ENCODE peak calls at places on chromosomes 13 and 19, in ten cellular contexts. J is thoracic aorta, M is tibial artery, P is cardiac muscle cell, V is fibroblast of the aortic adventitia, Y is fibroblast of lung, I is bronchial epithelial cell, C is breast epithelium, K is H9, G is AG09309. O is an unnamed sample.

GRCh38 chr13:99178636-99179035 is 22.0 kb upstream of the UBAC2 start:
- DNase-seq in J (no peak), K (no peak), M (no peak), V (no peak), I (no peak), C (no peak), Y (peak; percentile 37), G (no peak), P (no peak), O (no peak)

GRCh38 chr19:3433313-3433712 is 47.0 kb downstream of the SMIM24 start:
- DNase-seq in J (no peak), Y (no peak), G (no peak), C (no peak), V (no peak), P (no peak), I (no peak), M (no peak), K (no peak), O (no peak)

GRCh38 chr13:40206241-40207109 is 460.0 kb downstream of the FOXO1 start:
- DNase-seq in C (no peak), G (no peak), Y (peak; percentile 47), V (peak; percentile 80), K (no peak), I (peak; percentile 100), J (no peak), M (no peak), P (no peak), O (no peak)

GRCh38 chr13:61685683-61686013 is 270.0 kb upstream of the PCDH20 start:
- DNase-seq in K (peak; percentile 63), I (peak; percentile 40), P (peak; percentile 61), C (no peak), M (no peak), G (no peak), V (no peak), Y (no peak), J (no peak), O (peak; percentile 16)

GRCh38 chr13:29905845-29906244 is 55.4 kb upstream of the UBL3 start:
- DNase-seq in Y (peak; percentile 55), G (no peak), V (peak; percentile 55), P (no peak), I (peak; percentile 76), M (peak; percentile 41), C (no peak), J (no peak), K (no peak), O (no peak)

GRCh38 chr13:89380101-89380500 is 1708.9 kb downstream of the SLITRK5 start:
- DNase-seq in J (no peak), I (peak; percentile 85), G (no peak), C (no peak), P (no peak), K (no peak), M (no peak), Y (no peak), V (no peak), O (no peak)

GRCh38 chr19:35348909-35349611 is 1.4 kb downstream of the FFAR1 start:
- DNase-seq in V (no peak), K (peak; percentile 37), M (no peak), G (no peak), J (no peak), I (no peak), P (no peak), Y (no peak), C (peak; percentile 20), O (no peak)

GRCh38 chr19:38247734-38248268 is 8.4 kb downstream of the PPP1R14A start:
- DNase-seq in V (peak; percentile 94), K (no peak), C (no peak), I (no peak), G (no peak), M (no peak), J (no peak), Y (no peak), P (no peak), O (no peak)

GRCh38 chr19:3176715-3177501 is 1.7 kb upstream of the S1PR4 start:
- DNase-seq in J (no peak), P (no peak), C (no peak), V (peak; percentile 54), M (no peak), I (peak; percentile 92), Y (peak; percentile 33), G (peak; percentile 37), K (peak; percentile 29), O (no peak)

GRCh38 chr13:46728777-46729176 is 68.2 kb downstream of the ESD start:
- DNase-seq in I (peak; percentile 14), C (no peak), G (no peak), M (no peak), J (no peak), K (no peak), P (no peak), Y (peak; percentile 5), V (no peak), O (no peak)

GRCh38 chr13:74770361-74770760 is 636.2 kb upstream of the KLF12 start:
- DNase-seq in V (peak; percentile 92), J (no peak), Y (peak; percentile 77), P (no peak), I (peak; percentile 76), C (no peak), K (no peak), M (no peak), G (peak; percentile 87), O (no peak)

GRCh38 chr13:90713436-90714133 is 633.9 kb upstream of the MIR17HG start:
- DNase-seq in I (no peak), V (no peak), M (no peak), Y (no peak), C (no peak), J (no peak), K (no peak), P (no peak), G (no peak), O (no peak)

GRCh38 chr13:108561152-108561551 is 68.3 kb upstream of the MYO16 start:
- DNase-seq in V (no peak), M (no peak), J (no peak), G (no peak), C (no peak), K (no peak), I (no peak), Y (no peak), P (no peak), O (no peak)

GRCh38 chr19:48090281-48090802 is 20.3 kb downstream of the PLA2G4C start:
- DNase-seq in K (no peak), M (no peak), C (peak; percentile 34), I (no peak), G (peak; percentile 65), Y (no peak), J (no peak), V (no peak), P (no peak), O (no peak)

GRCh38 chr19:29285187-29285687 is 72.3 kb upstream of the UQCRFS1 start:
- DNase-seq in G (no peak), V (no peak), J (no peak), P (no peak), C (no peak), Y (no peak), M (no peak), I (no peak), K (no peak), O (no peak)

GRCh38 chr19:29283366-29283765 is 70.4 kb upstream of the UQCRFS1 start:
- DNase-seq in C (no peak), K (no peak), M (no peak), V (no peak), I (no peak), Y (no peak), G (no peak), P (no peak), J (no peak), O (no peak)

GRCh38 chr19:29288276-29288675 is 75.3 kb upstream of the UQCRFS1 start:
- DNase-seq in M (no peak), K (no peak), V (no peak), G (no peak), C (no peak), Y (no peak), J (no peak), I (no peak), P (no peak), O (no peak)

GRCh38 chr19:29287061-29287460 is 74.1 kb upstream of the UQCRFS1 start:
- DNase-seq in G (no peak), K (no peak), C (no peak), P (no peak), I (no peak), V (no peak), Y (no peak), J (no peak), M (no peak), O (no peak)

GRCh38 chr19:29285878-29286277 is 72.9 kb upstream of the UQCRFS1 start:
- DNase-seq in K (peak; percentile 77), Y (no peak), P (peak; percentile 36), V (no peak), C (no peak), J (no peak), I (no peak), G (no peak), M (no peak), O (peak; percentile 53)
- TF ChIP-seq CTCF in K (peak; percentile 71), Y (no peak), P (peak; percentile 14), V (no peak), C (no peak), J (no peak), I (no peak), G (no peak), M (no peak), O (peak; percentile 63)

GRCh38 chr13:110651726-110652230 is 36.4 kb downstream of the NAXD start:
- DNase-seq in C (no peak), G (no peak), V (no peak), J (no peak), M (no peak), P (no peak), I (no peak), K (no peak), Y (no peak), O (no peak)
- TF ChIP-seq CTCF in C (no peak), G (no peak), V (no peak), J (no peak), M (no peak), P (no peak), I (no peak), K (no peak), Y (no peak), O (no peak)

GRCh38 chr13:78024996-78025395 is 106.4 kb upstream of the EDNRB start:
- DNase-seq in K (no peak), P (no peak), Y (peak; percentile 11), M (no peak), G (no peak), I (no peak), C (no peak), V (peak; percentile 59), J (no peak), O (no peak)
- TF ChIP-seq CTCF in K (no peak), P (no peak), Y (no peak), M (no peak), G (no peak), I (no peak), C (no peak), V (no peak), J (no peak), O (no peak)

DNA sequence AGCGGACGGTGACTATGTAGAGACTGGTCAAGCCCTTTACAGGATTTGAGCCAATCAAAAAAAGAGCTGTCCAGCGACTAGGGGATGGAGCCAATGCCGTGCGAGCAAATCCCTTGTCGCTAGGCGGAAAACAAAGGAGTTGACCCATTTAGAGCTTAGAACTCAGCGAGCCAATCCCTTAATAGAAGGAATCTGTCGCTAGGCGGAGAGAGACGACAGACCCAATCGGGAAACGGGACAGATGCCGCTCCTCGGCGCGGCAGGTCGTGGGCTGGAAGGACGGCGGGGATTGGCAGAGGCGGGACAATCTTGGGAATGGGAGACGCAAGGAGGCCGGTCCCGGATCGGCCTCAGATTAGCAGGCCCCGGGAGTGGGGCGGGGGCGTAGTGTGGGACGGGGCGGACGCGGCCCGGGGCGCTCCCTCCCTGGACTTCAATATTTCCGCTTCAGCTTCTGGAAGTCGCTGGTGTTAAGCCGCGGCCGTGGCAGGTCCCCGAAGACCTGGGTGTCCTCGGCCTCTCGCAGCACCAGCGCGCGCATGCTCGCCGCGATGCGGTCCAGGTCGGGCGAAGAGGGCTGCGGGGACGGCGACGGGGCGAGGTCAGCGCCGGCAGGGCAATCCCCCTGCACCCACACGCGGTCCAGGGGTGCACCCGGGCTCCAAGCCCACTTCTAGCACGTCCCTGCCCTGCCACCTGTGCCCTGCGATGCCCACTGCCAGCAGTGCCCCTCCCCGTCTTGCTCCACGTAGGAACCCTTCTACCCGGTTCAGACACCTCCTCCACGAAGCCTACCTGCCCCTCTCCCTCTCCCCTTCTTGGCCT is 2.3 kb upstream of the PNKP start:
- DNase-seq in Y (peak; percentile 100), P (peak; percentile 99), C (peak; percentile 97), V (peak; percentile 100), G (peak; percentile 100), K (peak; percentile 99), M (peak; percentile 96), J (peak; percentile 88), I (peak; percentile 100), O (peak; percentile 95)
- TF ChIP-seq CTCF in Y (no peak), P (peak; percentile 4), C (peak; percentile 64), V (peak; percentile 2), G (no peak), K (no peak), M (peak; percentile 44), J (peak; percentile 7), I (no peak), O (no peak)